ENCODE peak calls at places on chromosome 9, in five cellular contexts. One of them, this sample, is unnamed.
A peak's percentile ranks its signal among the peaks of the same experiment; 100 is the strongest.

GRCh38 chr9:92986175-92987110 is 39.1 kb downstream of the FGD3 start:
- DNase-seq in hypothalamus: no peak
- DNase-seq in tibial nerve: peak; percentile 26
- DNase-seq in SHP77: no peak
- DNase-seq in iPS-NIHi11: no peak
- DNase-seq in this sample: peak; percentile 24

GRCh38 chr9:32264171-32264862 is 120.1 kb upstream of the ACO1 start:
- DNase-seq in hypothalamus: no peak
- DNase-seq in tibial nerve: no peak
- DNase-seq in SHP77: no peak
- DNase-seq in iPS-NIHi11: peak; percentile 43
- DNase-seq in this sample: peak; percentile 81

GRCh38 chr9:78097541-78097940 is 65.9 kb upstream of the GNAQ start:
- DNase-seq in hypothalamus: no peak
- DNase-seq in tibial nerve: no peak
- DNase-seq in SHP77: no peak
- DNase-seq in iPS-NIHi11: no peak
- DNase-seq in this sample: peak; percentile 7

GRCh38 chr9:124828679-124829669 is 24.3 kb upstream of the WDR38 start:
- DNase-seq in hypothalamus: no peak
- DNase-seq in tibial nerve: no peak
- DNase-seq in SHP77: no peak
- DNase-seq in iPS-NIHi11: no peak
- DNase-seq in this sample: no peak

GRCh38 chr9:3824589-3824988 is 298.8 kb upstream of the RFX3 start:
- DNase-seq in hypothalamus: no peak
- DNase-seq in tibial nerve: no peak
- DNase-seq in SHP77: no peak
- DNase-seq in iPS-NIHi11: no peak
- DNase-seq in this sample: no peak

GRCh38 chr9:110099236-110099741 is 108.7 kb downstream of the C9orf152 start:
- DNase-seq in hypothalamus: no peak
- DNase-seq in tibial nerve: peak; percentile 46
- DNase-seq in SHP77: no peak
- DNase-seq in iPS-NIHi11: no peak
- DNase-seq in this sample: no peak

GRCh38 chr9:94772128-94772527 is 45.6 kb downstream of the AOPEP start:
- DNase-seq in hypothalamus: no peak
- DNase-seq in tibial nerve: no peak
- DNase-seq in SHP77: no peak
- DNase-seq in iPS-NIHi11: no peak
- DNase-seq in this sample: no peak

GRCh38 chr9:125421156-125421555 is 159.5 kb downstream of the GAPVD1 start:
- DNase-seq in hypothalamus: no peak
- DNase-seq in tibial nerve: no peak
- DNase-seq in SHP77: no peak
- DNase-seq in iPS-NIHi11: no peak
- DNase-seq in this sample: no peak

GRCh38 chr9:91898451-91899433 is 51.3 kb downstream of the ROR2 start:
- DNase-seq in hypothalamus: no peak
- DNase-seq in tibial nerve: no peak
- DNase-seq in SHP77: peak; percentile 91
- DNase-seq in iPS-NIHi11: peak; percentile 54
- DNase-seq in this sample: peak; percentile 89

GRCh38 chr9:107768224-107768623 is 278.7 kb upstream of the KLF4 start:
- DNase-seq in hypothalamus: no peak
- DNase-seq in tibial nerve: no peak
- DNase-seq in SHP77: no peak
- DNase-seq in iPS-NIHi11: no peak
- DNase-seq in this sample: no peak

GRCh38 chr9:111661802-111662491 is 542 bp downstream of the GNG10 start:
- DNase-seq in hypothalamus: peak; percentile 26
- DNase-seq in tibial nerve: peak; percentile 8
- DNase-seq in SHP77: peak; percentile 48
- DNase-seq in iPS-NIHi11: peak; percentile 62
- DNase-seq in this sample: peak; percentile 81

GRCh38 chr9:132288956-132289355 is 65.8 kb downstream of the SETX start:
- DNase-seq in hypothalamus: no peak
- DNase-seq in tibial nerve: no peak
- DNase-seq in SHP77: no peak
- DNase-seq in iPS-NIHi11: no peak
- DNase-seq in this sample: no peak

GRCh38 chr9:117413346-117414219 is 1.3 kb downstream of the ASTN2 start:
- DNase-seq in hypothalamus: no peak
- DNase-seq in tibial nerve: no peak
- DNase-seq in SHP77: no peak
- DNase-seq in iPS-NIHi11: peak; percentile 65
- DNase-seq in this sample: peak; percentile 82

GRCh38 chr9:100499866-100500265 is 26.9 kb downstream of the TMEFF1 start:
- DNase-seq in hypothalamus: no peak
- DNase-seq in tibial nerve: no peak
- DNase-seq in SHP77: no peak
- DNase-seq in iPS-NIHi11: no peak
- DNase-seq in this sample: no peak

GRCh38 chr9:101737705-101738565 is 512 bp downstream of the GRIN3A start:
- DNase-seq in hypothalamus: no peak
- DNase-seq in tibial nerve: no peak
- DNase-seq in SHP77: peak; percentile 20
- DNase-seq in iPS-NIHi11: peak; percentile 45
- DNase-seq in this sample: peak; percentile 65

GRCh38 chr9:84154320-84154719 is 173.7 kb downstream of the RMI1 start:
- DNase-seq in hypothalamus: no peak
- DNase-seq in tibial nerve: no peak
- DNase-seq in SHP77: no peak
- DNase-seq in iPS-NIHi11: no peak
- DNase-seq in this sample: no peak

GRCh38 chr9:83966209-83966582 is 13.8 kb downstream of the HNRNPK start:
- DNase-seq in hypothalamus: no peak
- DNase-seq in tibial nerve: no peak
- DNase-seq in SHP77: no peak
- DNase-seq in iPS-NIHi11: no peak
- DNase-seq in this sample: peak; percentile 27

GRCh38 chr9:93231121-93231694 is 47.3 kb downstream of the WNK2 start:
- DNase-seq in hypothalamus: no peak
- DNase-seq in tibial nerve: no peak
- DNase-seq in SHP77: no peak
- DNase-seq in iPS-NIHi11: no peak
- DNase-seq in this sample: no peak

GRCh38 chr9:92714016-92714415 is 44.1 kb upstream of the IPPK start:
- DNase-seq in hypothalamus: no peak
- DNase-seq in tibial nerve: no peak
- DNase-seq in SHP77: no peak
- DNase-seq in iPS-NIHi11: no peak
- DNase-seq in this sample: no peak

GRCh38 chr9:15541862-15542261 is 11.0 kb upstream of the CCDC171 start:
- DNase-seq in hypothalamus: no peak
- DNase-seq in tibial nerve: no peak
- DNase-seq in SHP77: no peak
- DNase-seq in iPS-NIHi11: no peak
- DNase-seq in this sample: peak; percentile 49

GRCh38 chr9:19201899-19202891 is 28.3 kb upstream of the DENND4C start:
- DNase-seq in hypothalamus: no peak
- DNase-seq in tibial nerve: no peak
- DNase-seq in SHP77: no peak
- DNase-seq in iPS-NIHi11: peak; percentile 36
- DNase-seq in this sample: peak; percentile 91

GRCh38 chr9:5562806-5563416 is 52.6 kb downstream of the PDCD1LG2 start:
- DNase-seq in hypothalamus: no peak
- DNase-seq in tibial nerve: no peak
- DNase-seq in SHP77: no peak
- DNase-seq in iPS-NIHi11: no peak
- DNase-seq in this sample: no peak

GRCh38 chr9:4397917-4398316 is 92.4 kb upstream of the SLC1A1 start:
- DNase-seq in hypothalamus: no peak
- DNase-seq in tibial nerve: no peak
- DNase-seq in SHP77: no peak
- DNase-seq in iPS-NIHi11: no peak
- DNase-seq in this sample: no peak

GRCh38 chr9:1732670-1733069 is 282.5 kb upstream of the SMARCA2 start:
- DNase-seq in hypothalamus: no peak
- DNase-seq in tibial nerve: no peak
- DNase-seq in SHP77: no peak
- DNase-seq in iPS-NIHi11: no peak
- DNase-seq in this sample: peak; percentile 8

GRCh38 chr9:81588148-81588874 is 101.0 kb downstream of the TLE1 start:
- DNase-seq in hypothalamus: no peak
- DNase-seq in tibial nerve: peak; percentile 60
- DNase-seq in SHP77: peak; percentile 66
- DNase-seq in iPS-NIHi11: peak; percentile 56
- DNase-seq in this sample: peak; percentile 86

GRCh38 chr9:34512131-34513078 is 10.4 kb downstream of the ENHO start:
- DNase-seq in hypothalamus: no peak
- DNase-seq in tibial nerve: no peak
- DNase-seq in SHP77: no peak
- DNase-seq in iPS-NIHi11: no peak
- DNase-seq in this sample: no peak

GRCh38 chr9:84438391-84438790 is 97.8 kb upstream of the SLC28A3 start:
- DNase-seq in hypothalamus: no peak
- DNase-seq in tibial nerve: no peak
- DNase-seq in SHP77: no peak
- DNase-seq in iPS-NIHi11: no peak
- DNase-seq in this sample: no peak

GRCh38 chr9:20693068-20693467 is 9.0 kb downstream of the FOCAD start:
- DNase-seq in hypothalamus: no peak
- DNase-seq in tibial nerve: no peak
- DNase-seq in SHP77: no peak
- DNase-seq in iPS-NIHi11: no peak
- DNase-seq in this sample: no peak

GRCh38 chr9:73121375-73121935 is 30.2 kb upstream of the ANXA1 start:
- DNase-seq in hypothalamus: no peak
- DNase-seq in tibial nerve: no peak
- DNase-seq in SHP77: no peak
- DNase-seq in iPS-NIHi11: no peak
- DNase-seq in this sample: no peak

GRCh38 chr9:115411516-115411915 is 293.6 kb upstream of the TNC start:
- DNase-seq in hypothalamus: no peak
- DNase-seq in tibial nerve: no peak
- DNase-seq in SHP77: no peak
- DNase-seq in iPS-NIHi11: no peak
- DNase-seq in this sample: no peak

GRCh38 chr9:121696935-121697334 is 45.5 kb downstream of the DAB2IP start:
- DNase-seq in hypothalamus: no peak
- DNase-seq in tibial nerve: no peak
- DNase-seq in SHP77: no peak
- DNase-seq in iPS-NIHi11: no peak
- DNase-seq in this sample: no peak

GRCh38 chr9:99967457-99967856 is 61.0 kb downstream of the STX17 start:
- DNase-seq in hypothalamus: no peak
- DNase-seq in tibial nerve: no peak
- DNase-seq in SHP77: no peak
- DNase-seq in iPS-NIHi11: peak; percentile 26
- DNase-seq in this sample: no peak

GRCh38 chr9:101512116-101512515 is 21.5 kb upstream of the RNF20 start:
- DNase-seq in hypothalamus: no peak
- DNase-seq in tibial nerve: no peak
- DNase-seq in SHP77: no peak
- DNase-seq in iPS-NIHi11: peak; percentile 10
- DNase-seq in this sample: no peak

GRCh38 chr9:90995516-90995915 is 193.9 kb downstream of the SYK start:
- DNase-seq in hypothalamus: no peak
- DNase-seq in tibial nerve: no peak
- DNase-seq in SHP77: no peak
- DNase-seq in iPS-NIHi11: no peak
- DNase-seq in this sample: no peak

GRCh38 chr9:96524764-96525163 is 74.8 kb downstream of the HABP4 start:
- DNase-seq in hypothalamus: no peak
- DNase-seq in tibial nerve: no peak
- DNase-seq in SHP77: no peak
- DNase-seq in iPS-NIHi11: no peak
- DNase-seq in this sample: no peak

GRCh38 chr9:22257026-22257425 is 189.6 kb upstream of the DMRTA1 start:
- DNase-seq in hypothalamus: no peak
- DNase-seq in tibial nerve: no peak
- DNase-seq in SHP77: no peak
- DNase-seq in iPS-NIHi11: no peak
- DNase-seq in this sample: no peak